ENCODE peak calls at places on chromosome 2, in nine cellular contexts. One of them, this sample, is unnamed.

GRCh38 chr2:29117636-29118303 is 2.6 kb downstream of the CLIP4 start:
- DNase-seq in pancreas: no peak
- DNase-seq in cardiac muscle cell: peak; percentile 51
- DNase-seq in GM12864: no peak
- DNase-seq in nephron progenitor cell: no peak
- DNase-seq in GM10248: no peak
- DNase-seq in fibroblast of villous mesenchyme: peak; percentile 57
- DNase-seq in AG04450: no peak
- DNase-seq in fibroblast of lung: peak; percentile 88
- DNase-seq in this sample: no peak

GRCh38 chr2:70354264-70354949 is 52.5 kb upstream of the FAM136A start:
- DNase-seq in pancreas: no peak
- DNase-seq in cardiac muscle cell: no peak
- DNase-seq in GM12864: no peak
- DNase-seq in nephron progenitor cell: no peak
- DNase-seq in GM10248: no peak
- DNase-seq in fibroblast of villous mesenchyme: no peak
- DNase-seq in AG04450: no peak
- DNase-seq in fibroblast of lung: peak; percentile 40
- DNase-seq in this sample: no peak

GRCh38 chr2:108215794-108216211 is 24.0 kb upstream of the SULT1C3 start:
- DNase-seq in pancreas: no peak
- DNase-seq in cardiac muscle cell: peak; percentile 57
- DNase-seq in GM12864: no peak
- DNase-seq in nephron progenitor cell: no peak
- DNase-seq in GM10248: no peak
- DNase-seq in fibroblast of villous mesenchyme: peak; percentile 36
- DNase-seq in AG04450: no peak
- DNase-seq in fibroblast of lung: peak; percentile 33
- DNase-seq in this sample: peak; percentile 19

GRCh38 chr2:208373460-208374089 is 33.0 kb upstream of the PTH2R start:
- DNase-seq in pancreas: no peak
- DNase-seq in cardiac muscle cell: peak; percentile 72
- DNase-seq in GM12864: no peak
- DNase-seq in nephron progenitor cell: peak; percentile 46
- DNase-seq in GM10248: peak; percentile 54
- DNase-seq in fibroblast of villous mesenchyme: peak; percentile 57
- DNase-seq in AG04450: peak; percentile 29
- DNase-seq in fibroblast of lung: peak; percentile 42
- DNase-seq in this sample: peak; percentile 70

GRCh38 chr2:239161711-239162140 is 239.1 kb downstream of the HDAC4 start:
- DNase-seq in pancreas: no peak
- DNase-seq in cardiac muscle cell: no peak
- DNase-seq in GM12864: no peak
- DNase-seq in nephron progenitor cell: no peak
- DNase-seq in GM10248: no peak
- DNase-seq in fibroblast of villous mesenchyme: no peak
- DNase-seq in AG04450: no peak
- DNase-seq in fibroblast of lung: no peak
- DNase-seq in this sample: no peak

GRCh38 chr2:101063753-101064502 is 61.8 kb downstream of the RPL31 start:
- DNase-seq in pancreas: no peak
- DNase-seq in cardiac muscle cell: peak; percentile 66
- DNase-seq in GM12864: no peak
- DNase-seq in nephron progenitor cell: no peak
- DNase-seq in GM10248: peak; percentile 37
- DNase-seq in fibroblast of villous mesenchyme: peak; percentile 34
- DNase-seq in AG04450: no peak
- DNase-seq in fibroblast of lung: peak; percentile 56
- DNase-seq in this sample: peak; percentile 26

GRCh38 chr2:3344897-3345296 is 32.7 kb downstream of the EIPR1 start:
- DNase-seq in pancreas: no peak
- DNase-seq in cardiac muscle cell: no peak
- DNase-seq in GM12864: no peak
- DNase-seq in nephron progenitor cell: no peak
- DNase-seq in GM10248: no peak
- DNase-seq in fibroblast of villous mesenchyme: peak; percentile 13
- DNase-seq in AG04450: no peak
- DNase-seq in fibroblast of lung: no peak
- DNase-seq in this sample: no peak

GRCh38 chr2:54558188-54558975 is 102.3 kb downstream of the SPTBN1 start:
- DNase-seq in pancreas: peak; percentile 80
- DNase-seq in cardiac muscle cell: peak; percentile 70
- DNase-seq in GM12864: no peak
- DNase-seq in nephron progenitor cell: peak; percentile 75
- DNase-seq in GM10248: peak; percentile 67
- DNase-seq in fibroblast of villous mesenchyme: peak; percentile 79
- DNase-seq in AG04450: no peak
- DNase-seq in fibroblast of lung: peak; percentile 79
- DNase-seq in this sample: peak; percentile 76

GRCh38 chr2:240469239-240469636 is 33.8 kb downstream of the GPC1 start:
- DNase-seq in pancreas: peak; percentile 15
- DNase-seq in cardiac muscle cell: no peak
- DNase-seq in GM12864: no peak
- DNase-seq in nephron progenitor cell: no peak
- DNase-seq in GM10248: no peak
- DNase-seq in fibroblast of villous mesenchyme: no peak
- DNase-seq in AG04450: no peak
- DNase-seq in fibroblast of lung: no peak
- DNase-seq in this sample: no peak

GRCh38 chr2:241649414-241649813 is 11.9 kb downstream of the ATG4B start:
- DNase-seq in pancreas: no peak
- DNase-seq in cardiac muscle cell: no peak
- DNase-seq in GM12864: no peak
- DNase-seq in nephron progenitor cell: no peak
- DNase-seq in GM10248: no peak
- DNase-seq in fibroblast of villous mesenchyme: no peak
- DNase-seq in AG04450: no peak
- DNase-seq in fibroblast of lung: no peak
- DNase-seq in this sample: no peak

GRCh38 chr2:1455466-1455865 is 42.2 kb downstream of the TPO start:
- DNase-seq in pancreas: no peak
- DNase-seq in cardiac muscle cell: peak; percentile 2
- DNase-seq in GM12864: no peak
- DNase-seq in nephron progenitor cell: no peak
- DNase-seq in GM10248: no peak
- DNase-seq in fibroblast of villous mesenchyme: peak; percentile 23
- DNase-seq in AG04450: no peak
- DNase-seq in fibroblast of lung: no peak
- DNase-seq in this sample: no peak

GRCh38 chr2:207768891-207769596 is 662 bp downstream of the FZD5 start:
- DNase-seq in pancreas: no peak
- DNase-seq in cardiac muscle cell: peak; percentile 37
- DNase-seq in GM12864: no peak
- DNase-seq in nephron progenitor cell: no peak
- DNase-seq in GM10248: peak; percentile 51
- DNase-seq in fibroblast of villous mesenchyme: peak; percentile 34
- DNase-seq in AG04450: no peak
- DNase-seq in fibroblast of lung: peak; percentile 31
- DNase-seq in this sample: peak; percentile 68

GRCh38 chr2:181275643-181276070 is 181.5 kb upstream of the ITGA4 start:
- DNase-seq in pancreas: no peak
- DNase-seq in cardiac muscle cell: no peak
- DNase-seq in GM12864: no peak
- DNase-seq in nephron progenitor cell: no peak
- DNase-seq in GM10248: no peak
- DNase-seq in fibroblast of villous mesenchyme: no peak
- DNase-seq in AG04450: no peak
- DNase-seq in fibroblast of lung: no peak
- DNase-seq in this sample: no peak

GRCh38 chr2:190088917-190089316 is 26.4 kb upstream of the MSTN start:
- DNase-seq in pancreas: no peak
- DNase-seq in cardiac muscle cell: peak; percentile 82
- DNase-seq in GM12864: peak; percentile 61
- DNase-seq in nephron progenitor cell: peak; percentile 46
- DNase-seq in GM10248: peak; percentile 50
- DNase-seq in fibroblast of villous mesenchyme: peak; percentile 76
- DNase-seq in AG04450: peak; percentile 24
- DNase-seq in fibroblast of lung: peak; percentile 55
- DNase-seq in this sample: peak; percentile 51

GRCh38 chr2:55885129-55885943 is 38.2 kb downstream of the EFEMP1 start:
- DNase-seq in pancreas: no peak
- DNase-seq in cardiac muscle cell: peak; percentile 98
- DNase-seq in GM12864: no peak
- DNase-seq in nephron progenitor cell: no peak
- DNase-seq in GM10248: no peak
- DNase-seq in fibroblast of villous mesenchyme: peak; percentile 96
- DNase-seq in AG04450: peak; percentile 65
- DNase-seq in fibroblast of lung: peak; percentile 100
- DNase-seq in this sample: no peak

GRCh38 chr2:187593098-187593497 is 38.9 kb upstream of the TFPI start:
- DNase-seq in pancreas: no peak
- DNase-seq in cardiac muscle cell: no peak
- DNase-seq in GM12864: no peak
- DNase-seq in nephron progenitor cell: no peak
- DNase-seq in GM10248: no peak
- DNase-seq in fibroblast of villous mesenchyme: no peak
- DNase-seq in AG04450: no peak
- DNase-seq in fibroblast of lung: no peak
- DNase-seq in this sample: no peak

GRCh38 chr2:236748801-236749200 is 179.2 kb downstream of the ACKR3 start:
- DNase-seq in pancreas: no peak
- DNase-seq in cardiac muscle cell: peak; percentile 24
- DNase-seq in GM12864: no peak
- DNase-seq in nephron progenitor cell: no peak
- DNase-seq in GM10248: no peak
- DNase-seq in fibroblast of villous mesenchyme: no peak
- DNase-seq in AG04450: no peak
- DNase-seq in fibroblast of lung: peak; percentile 36
- DNase-seq in this sample: no peak

GRCh38 chr2:136178941-136179601 is 61.1 kb upstream of the CXCR4 start:
- DNase-seq in pancreas: no peak
- DNase-seq in cardiac muscle cell: no peak
- DNase-seq in GM12864: no peak
- DNase-seq in nephron progenitor cell: no peak
- DNase-seq in GM10248: no peak
- DNase-seq in fibroblast of villous mesenchyme: no peak
- DNase-seq in AG04450: no peak
- DNase-seq in fibroblast of lung: no peak
- DNase-seq in this sample: no peak

GRCh38 chr2:189298038-189298437 is 118.5 kb upstream of the COL5A2 start:
- DNase-seq in pancreas: no peak
- DNase-seq in cardiac muscle cell: peak; percentile 32
- DNase-seq in GM12864: no peak
- DNase-seq in nephron progenitor cell: no peak
- DNase-seq in GM10248: no peak
- DNase-seq in fibroblast of villous mesenchyme: no peak
- DNase-seq in AG04450: no peak
- DNase-seq in fibroblast of lung: peak; percentile 79
- DNase-seq in this sample: no peak

GRCh38 chr2:239339241-239339640 is 61.6 kb downstream of the HDAC4 start:
- DNase-seq in pancreas: no peak
- DNase-seq in cardiac muscle cell: no peak
- DNase-seq in GM12864: no peak
- DNase-seq in nephron progenitor cell: no peak
- DNase-seq in GM10248: no peak
- DNase-seq in fibroblast of villous mesenchyme: no peak
- DNase-seq in AG04450: no peak
- DNase-seq in fibroblast of lung: no peak
- DNase-seq in this sample: no peak

GRCh38 chr2:669323-669722 is 7.9 kb downstream of the TMEM18 start:
- DNase-seq in pancreas: no peak
- DNase-seq in cardiac muscle cell: peak; percentile 48
- DNase-seq in GM12864: no peak
- DNase-seq in nephron progenitor cell: no peak
- DNase-seq in GM10248: no peak
- DNase-seq in fibroblast of villous mesenchyme: peak; percentile 29
- DNase-seq in AG04450: peak; percentile 70
- DNase-seq in fibroblast of lung: peak; percentile 71
- DNase-seq in this sample: no peak

GRCh38 chr2:239400000-239400831 is 604 bp downstream of the HDAC4 start:
- DNase-seq in pancreas: no peak
- DNase-seq in cardiac muscle cell: peak; percentile 10
- DNase-seq in GM12864: no peak
- DNase-seq in nephron progenitor cell: peak; percentile 42
- DNase-seq in GM10248: no peak
- DNase-seq in fibroblast of villous mesenchyme: peak; percentile 92
- DNase-seq in AG04450: no peak
- DNase-seq in fibroblast of lung: no peak
- DNase-seq in this sample: no peak

GRCh38 chr2:219298759-219299371 is 10.3 kb downstream of the PTPRN start:
- DNase-seq in pancreas: peak; percentile 92
- DNase-seq in cardiac muscle cell: peak; percentile 86
- DNase-seq in GM12864: no peak
- DNase-seq in nephron progenitor cell: peak; percentile 95
- DNase-seq in GM10248: peak; percentile 94
- DNase-seq in fibroblast of villous mesenchyme: peak; percentile 74
- DNase-seq in AG04450: peak; percentile 47
- DNase-seq in fibroblast of lung: peak; percentile 48
- DNase-seq in this sample: peak; percentile 94
- TF ChIP-seq CTCF in pancreas: peak; percentile 99
- TF ChIP-seq CTCF in cardiac muscle cell: peak; percentile 97
- TF ChIP-seq CTCF in GM12864: peak; percentile 99
- TF ChIP-seq CTCF in nephron progenitor cell: peak; percentile 99
- TF ChIP-seq CTCF in GM10248: peak; percentile 99
- TF ChIP-seq CTCF in fibroblast of villous mesenchyme: peak; percentile 97
- TF ChIP-seq CTCF in AG04450: peak; percentile 99
- TF ChIP-seq CTCF in fibroblast of lung: peak; percentile 95
- TF ChIP-seq CTCF in this sample: peak; percentile 94

DNA sequence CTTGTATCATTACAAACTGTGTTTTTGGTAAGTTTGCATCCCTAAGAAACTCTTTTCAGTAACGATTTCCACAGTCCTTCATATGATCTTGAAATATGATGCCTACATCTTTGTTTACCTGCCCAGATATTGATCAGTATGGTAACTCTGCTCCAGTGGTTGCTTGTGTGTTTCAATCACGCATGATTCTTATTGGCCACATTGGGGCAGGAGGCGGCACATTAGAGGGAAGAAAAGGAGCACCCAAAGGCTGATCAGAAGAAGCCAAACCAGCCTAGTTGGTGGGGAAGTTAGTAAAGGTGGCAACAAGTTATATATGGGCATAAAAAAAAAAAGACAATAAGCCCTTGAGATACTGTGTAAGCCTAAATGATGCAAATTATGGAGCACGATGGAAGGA is 158.9 kb downstream of the RHBDD1 start:
- DNase-seq in pancreas: no peak
- DNase-seq in cardiac muscle cell: no peak
- DNase-seq in GM12864: no peak
- DNase-seq in nephron progenitor cell: no peak
- DNase-seq in GM10248: no peak
- DNase-seq in fibroblast of villous mesenchyme: no peak
- DNase-seq in AG04450: no peak
- DNase-seq in fibroblast of lung: no peak
- DNase-seq in this sample: no peak
- TF ChIP-seq CTCF in pancreas: no peak
- TF ChIP-seq CTCF in cardiac muscle cell: no peak
- TF ChIP-seq CTCF in GM12864: peak; percentile 37
- TF ChIP-seq CTCF in nephron progenitor cell: no peak
- TF ChIP-seq CTCF in GM10248: no peak
- TF ChIP-seq CTCF in fibroblast of villous mesenchyme: no peak
- TF ChIP-seq CTCF in AG04450: no peak
- TF ChIP-seq CTCF in fibroblast of lung: no peak
- TF ChIP-seq CTCF in this sample: no peak

GRCh38 chr2:217667545-217667944 is 335.2 kb downstream of the TNS1 start:
- DNase-seq in pancreas: no peak
- DNase-seq in cardiac muscle cell: no peak
- DNase-seq in GM12864: no peak
- DNase-seq in nephron progenitor cell: no peak
- DNase-seq in GM10248: no peak
- DNase-seq in fibroblast of villous mesenchyme: no peak
- DNase-seq in AG04450: no peak
- DNase-seq in fibroblast of lung: no peak
- DNase-seq in this sample: no peak
- TF ChIP-seq CTCF in pancreas: no peak
- TF ChIP-seq CTCF in cardiac muscle cell: no peak
- TF ChIP-seq CTCF in GM12864: no peak
- TF ChIP-seq CTCF in nephron progenitor cell: no peak
- TF ChIP-seq CTCF in GM10248: no peak
- TF ChIP-seq CTCF in fibroblast of villous mesenchyme: no peak
- TF ChIP-seq CTCF in AG04450: no peak
- TF ChIP-seq CTCF in fibroblast of lung: no peak
- TF ChIP-seq CTCF in this sample: no peak

GRCh38 chr2:160784034-160784433 is 290.4 kb upstream of the RBMS1 start:
- DNase-seq in pancreas: no peak
- DNase-seq in cardiac muscle cell: no peak
- DNase-seq in GM12864: no peak
- DNase-seq in nephron progenitor cell: no peak
- DNase-seq in GM10248: no peak
- DNase-seq in fibroblast of villous mesenchyme: no peak
- DNase-seq in AG04450: no peak
- DNase-seq in fibroblast of lung: no peak
- DNase-seq in this sample: no peak
- TF ChIP-seq CTCF in pancreas: no peak
- TF ChIP-seq CTCF in cardiac muscle cell: no peak
- TF ChIP-seq CTCF in GM12864: no peak
- TF ChIP-seq CTCF in nephron progenitor cell: no peak
- TF ChIP-seq CTCF in GM10248: no peak
- TF ChIP-seq CTCF in fibroblast of villous mesenchyme: no peak
- TF ChIP-seq CTCF in AG04450: no peak
- TF ChIP-seq CTCF in fibroblast of lung: no peak
- TF ChIP-seq CTCF in this sample: no peak